ENCODE peak calls at places on chromosomes 2 and 18, in seven cellular contexts. One of them, this sample, is unnamed.

GRCh38 chr2:235087812-235088607 is 136.2 kb downstream of the SH3BP4 start:
- DNase-seq in neuronal stem cell: peak; percentile 27
- DNase-seq in H9: no peak
- DNase-seq in trophoblast cell: no peak
- DNase-seq in IMR-90: no peak
- DNase-seq in H1: no peak
- DNase-seq in mesenchymal stem cell: no peak
- DNase-seq in this sample: no peak

GRCh38 chr2:99898649-99899048 is 243.7 kb downstream of the AFF3 start:
- DNase-seq in H1: no peak
- DNase-seq in IMR-90: no peak
- DNase-seq in H9: no peak
- DNase-seq in mesenchymal stem cell: no peak
- DNase-seq in neuronal stem cell: no peak
- DNase-seq in trophoblast cell: no peak
- DNase-seq in this sample: peak; percentile 18

GRCh38 chr18:63421514-63421913 is 762 bp downstream of the VPS4B start:
- DNase-seq in trophoblast cell: peak; percentile 35
- DNase-seq in IMR-90: no peak
- DNase-seq in neuronal stem cell: no peak
- DNase-seq in H1: no peak
- DNase-seq in mesenchymal stem cell: peak; percentile 37
- DNase-seq in H9: no peak
- DNase-seq in this sample: no peak

GRCh38 chr2:88024509-88024908 is 8.2 kb upstream of the RNU2-63P start:
- DNase-seq in trophoblast cell: no peak
- DNase-seq in IMR-90: no peak
- DNase-seq in mesenchymal stem cell: no peak
- DNase-seq in H1: peak; percentile 76
- DNase-seq in neuronal stem cell: no peak
- DNase-seq in H9: peak; percentile 94
- DNase-seq in this sample: peak; percentile 85

GRCh38 chr2:192195548-192196418 is 1.1 kb upstream of the TMEFF2 start:
- DNase-seq in trophoblast cell: peak; percentile 35
- DNase-seq in H1: peak; percentile 82
- DNase-seq in mesenchymal stem cell: peak; percentile 52
- DNase-seq in H9: peak; percentile 76
- DNase-seq in IMR-90: peak; percentile 15
- DNase-seq in neuronal stem cell: peak; percentile 73
- DNase-seq in this sample: peak; percentile 67

GRCh38 chr2:105248316-105249070 is 7.0 kb downstream of the GPR45 start:
- DNase-seq in neuronal stem cell: no peak
- DNase-seq in IMR-90: no peak
- DNase-seq in H1: no peak
- DNase-seq in trophoblast cell: peak; percentile 57
- DNase-seq in mesenchymal stem cell: no peak
- DNase-seq in H9: no peak
- DNase-seq in this sample: no peak

GRCh38 chr2:10830203-10830602 is 17.6 kb upstream of the PDIA6 start:
- DNase-seq in trophoblast cell: no peak
- DNase-seq in H9: no peak
- DNase-seq in mesenchymal stem cell: no peak
- DNase-seq in IMR-90: no peak
- DNase-seq in H1: no peak
- DNase-seq in neuronal stem cell: no peak
- DNase-seq in this sample: no peak

GRCh38 chr2:35033748-35034147 is 1321.8 kb upstream of the CRIM1 start:
- DNase-seq in mesenchymal stem cell: no peak
- DNase-seq in IMR-90: no peak
- DNase-seq in trophoblast cell: no peak
- DNase-seq in H1: no peak
- DNase-seq in H9: no peak
- DNase-seq in neuronal stem cell: no peak
- DNase-seq in this sample: no peak

GRCh38 chr2:42905341-42906114 is 113.1 kb upstream of the HAAO start:
- DNase-seq in neuronal stem cell: no peak
- DNase-seq in H1: no peak
- DNase-seq in mesenchymal stem cell: peak; percentile 51
- DNase-seq in H9: no peak
- DNase-seq in trophoblast cell: no peak
- DNase-seq in IMR-90: no peak
- DNase-seq in this sample: peak; percentile 72

GRCh38 chr2:14700753-14701152 is 68.2 kb downstream of the LRATD1 start:
- DNase-seq in H9: no peak
- DNase-seq in H1: no peak
- DNase-seq in trophoblast cell: no peak
- DNase-seq in IMR-90: peak; percentile 67
- DNase-seq in mesenchymal stem cell: peak; percentile 1
- DNase-seq in neuronal stem cell: no peak
- DNase-seq in this sample: no peak

GRCh38 chr2:100151310-100151709 is 8.9 kb upstream of the AFF3 start:
- DNase-seq in H9: no peak
- DNase-seq in IMR-90: no peak
- DNase-seq in neuronal stem cell: no peak
- DNase-seq in mesenchymal stem cell: no peak
- DNase-seq in trophoblast cell: no peak
- DNase-seq in H1: no peak
- DNase-seq in this sample: no peak

GRCh38 chr2:231367178-231367577 is 28.3 kb upstream of the B3GNT7 start:
- DNase-seq in trophoblast cell: no peak
- DNase-seq in mesenchymal stem cell: no peak
- DNase-seq in neuronal stem cell: no peak
- DNase-seq in IMR-90: no peak
- DNase-seq in H9: no peak
- DNase-seq in H1: no peak
- DNase-seq in this sample: no peak

GRCh38 chr2:74845217-74845751 is 11.4 kb downstream of the HK2 start:
- DNase-seq in IMR-90: peak; percentile 94
- DNase-seq in H9: peak; percentile 72
- DNase-seq in H1: peak; percentile 56
- DNase-seq in mesenchymal stem cell: peak; percentile 91
- DNase-seq in trophoblast cell: peak; percentile 94
- DNase-seq in neuronal stem cell: no peak
- DNase-seq in this sample: peak; percentile 74
- H3K4ac ChIP-seq in IMR-90: peak overlapping the region; percentile 66
- H3K4ac ChIP-seq in H9: no peak overlapping the region
- H3K4ac ChIP-seq in H1: no peak overlapping the region
- H3K4ac ChIP-seq in mesenchymal stem cell: peak overlapping the region; percentile 62
- H3K4ac ChIP-seq in trophoblast cell: peak overlapping the region; percentile 35
- H3K4ac ChIP-seq in neuronal stem cell: no peak overlapping the region
- H3K4ac ChIP-seq in this sample: no peak overlapping the region

GRCh38 chr18:47418746-47419145 is 167.3 kb upstream of the SKOR2 start:
- DNase-seq in H1: no peak
- DNase-seq in trophoblast cell: no peak
- DNase-seq in neuronal stem cell: no peak
- DNase-seq in IMR-90: no peak
- DNase-seq in H9: no peak
- DNase-seq in mesenchymal stem cell: peak; percentile 6
- DNase-seq in this sample: peak; percentile 48

GRCh38 chr18:47422524-47422923 is 171.1 kb upstream of the SKOR2 start:
- DNase-seq in trophoblast cell: peak; percentile 7
- DNase-seq in H1: no peak
- DNase-seq in neuronal stem cell: no peak
- DNase-seq in IMR-90: no peak
- DNase-seq in mesenchymal stem cell: no peak
- DNase-seq in H9: peak; percentile 62
- DNase-seq in this sample: peak; percentile 84

GRCh38 chr18:47417807-47418206 is 166.3 kb upstream of the SKOR2 start:
- DNase-seq in trophoblast cell: no peak
- DNase-seq in mesenchymal stem cell: no peak
- DNase-seq in IMR-90: no peak
- DNase-seq in neuronal stem cell: no peak
- DNase-seq in H9: no peak
- DNase-seq in H1: no peak
- DNase-seq in this sample: no peak

GRCh38 chr18:47415888-47416287 is 164.4 kb upstream of the SKOR2 start:
- DNase-seq in H1: no peak
- DNase-seq in mesenchymal stem cell: no peak
- DNase-seq in H9: no peak
- DNase-seq in IMR-90: no peak
- DNase-seq in trophoblast cell: no peak
- DNase-seq in neuronal stem cell: no peak
- DNase-seq in this sample: no peak

GRCh38 chr18:47420130-47420529 is 168.7 kb upstream of the SKOR2 start:
- DNase-seq in trophoblast cell: no peak
- DNase-seq in mesenchymal stem cell: no peak
- DNase-seq in H9: no peak
- DNase-seq in neuronal stem cell: no peak
- DNase-seq in IMR-90: no peak
- DNase-seq in H1: no peak
- DNase-seq in this sample: no peak
- H3K4me2 ChIP-seq in trophoblast cell: no peak overlapping the region
- H3K4me2 ChIP-seq in mesenchymal stem cell: no peak overlapping the region
- H3K4me2 ChIP-seq in H9: no peak overlapping the region
- H3K4me2 ChIP-seq in neuronal stem cell: no peak overlapping the region
- H3K4me2 ChIP-seq in IMR-90: no peak overlapping the region
- H3K4me2 ChIP-seq in H1: no peak overlapping the region
- H3K4me2 ChIP-seq in this sample: no peak overlapping the region

GRCh38 chr2:16476866-16477265 is 188.8 kb downstream of the CYRIA start:
- DNase-seq in trophoblast cell: peak; percentile 21
- DNase-seq in H1: no peak
- DNase-seq in neuronal stem cell: no peak
- DNase-seq in IMR-90: no peak
- DNase-seq in H9: no peak
- DNase-seq in mesenchymal stem cell: no peak
- DNase-seq in this sample: no peak

GRCh38 chr2:16478817-16479216 is 186.8 kb downstream of the CYRIA start:
- DNase-seq in IMR-90: no peak
- DNase-seq in trophoblast cell: peak; percentile 12
- DNase-seq in H9: no peak
- DNase-seq in mesenchymal stem cell: no peak
- DNase-seq in neuronal stem cell: no peak
- DNase-seq in H1: no peak
- DNase-seq in this sample: no peak

GRCh38 chr2:16482485-16482884 is 183.1 kb downstream of the CYRIA start:
- DNase-seq in mesenchymal stem cell: no peak
- DNase-seq in IMR-90: no peak
- DNase-seq in H9: no peak
- DNase-seq in trophoblast cell: no peak
- DNase-seq in neuronal stem cell: no peak
- DNase-seq in H1: no peak
- DNase-seq in this sample: no peak

GRCh38 chr2:16477648-16478047 is 188.0 kb downstream of the CYRIA start:
- DNase-seq in H1: no peak
- DNase-seq in IMR-90: no peak
- DNase-seq in mesenchymal stem cell: no peak
- DNase-seq in neuronal stem cell: no peak
- DNase-seq in H9: no peak
- DNase-seq in trophoblast cell: no peak
- DNase-seq in this sample: no peak

DNA sequence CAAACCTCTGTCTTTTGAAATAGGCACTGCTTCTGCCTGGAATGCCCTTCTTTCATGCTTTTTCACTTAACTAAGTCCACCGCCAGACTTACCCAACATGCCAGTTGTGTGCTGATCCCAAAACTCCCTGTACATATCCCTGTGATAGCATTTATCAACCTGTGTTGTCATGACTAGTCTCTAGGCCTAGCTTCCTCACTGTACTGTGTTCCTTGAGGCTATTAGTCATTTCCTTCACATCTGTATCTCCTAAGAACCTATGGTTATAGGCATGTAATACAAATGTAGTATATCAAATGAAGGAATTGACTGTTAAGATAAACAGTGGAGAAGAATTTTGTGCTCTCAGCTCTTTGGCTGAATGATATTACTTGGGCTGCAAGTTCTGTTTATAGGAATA is 184.3 kb downstream of the CYRIA start:
- DNase-seq in IMR-90: no peak
- DNase-seq in neuronal stem cell: no peak
- DNase-seq in H1: no peak
- DNase-seq in trophoblast cell: peak; percentile 58
- DNase-seq in H9: no peak
- DNase-seq in mesenchymal stem cell: no peak
- DNase-seq in this sample: no peak
- H3K4ac ChIP-seq in IMR-90: no peak overlapping the region
- H3K4ac ChIP-seq in neuronal stem cell: no peak overlapping the region
- H3K4ac ChIP-seq in H1: no peak overlapping the region
- H3K4ac ChIP-seq in trophoblast cell: no peak overlapping the region
- H3K4ac ChIP-seq in H9: no peak overlapping the region
- H3K4ac ChIP-seq in mesenchymal stem cell: no peak overlapping the region
- H3K4ac ChIP-seq in this sample: no peak overlapping the region

GRCh38 chr2:21415234-21415633 is 291.5 kb downstream of the TDRD15 start:
- DNase-seq in IMR-90: no peak
- DNase-seq in neuronal stem cell: no peak
- DNase-seq in H1: no peak
- DNase-seq in trophoblast cell: no peak
- DNase-seq in H9: peak; percentile 59
- DNase-seq in mesenchymal stem cell: no peak
- DNase-seq in this sample: peak; percentile 76

GRCh38 chr2:21411796-21412195 is 288.0 kb downstream of the TDRD15 start:
- DNase-seq in neuronal stem cell: no peak
- DNase-seq in trophoblast cell: no peak
- DNase-seq in IMR-90: no peak
- DNase-seq in H9: no peak
- DNase-seq in H1: no peak
- DNase-seq in mesenchymal stem cell: no peak
- DNase-seq in this sample: no peak

GRCh38 chr2:21418456-21418855 is 294.7 kb downstream of the TDRD15 start:
- DNase-seq in mesenchymal stem cell: no peak
- DNase-seq in H9: no peak
- DNase-seq in IMR-90: peak; percentile 62
- DNase-seq in H1: no peak
- DNase-seq in neuronal stem cell: no peak
- DNase-seq in trophoblast cell: no peak
- DNase-seq in this sample: no peak

DNA sequence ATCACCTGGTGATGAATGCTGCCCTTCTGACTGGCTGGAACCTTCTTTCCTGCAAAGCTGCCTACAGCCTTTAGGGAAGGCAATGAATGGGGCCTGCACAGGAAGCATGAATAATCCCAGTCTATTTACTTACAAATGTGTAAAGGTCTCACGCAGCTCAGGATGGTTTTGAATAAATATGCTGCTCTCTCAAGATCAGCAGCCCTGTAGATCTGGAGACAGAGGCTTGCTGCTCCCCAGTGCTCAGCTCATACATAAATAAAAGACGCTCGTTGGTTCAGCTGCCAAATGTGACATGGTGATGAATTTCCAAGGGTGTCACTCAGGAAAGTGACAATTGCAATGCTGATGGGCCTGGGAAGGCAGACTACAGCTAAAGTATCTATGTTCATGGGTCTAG is 289.3 kb downstream of the TDRD15 start:
- DNase-seq in mesenchymal stem cell: peak; percentile 89
- DNase-seq in neuronal stem cell: no peak
- DNase-seq in H1: no peak
- DNase-seq in H9: no peak
- DNase-seq in trophoblast cell: no peak
- DNase-seq in IMR-90: peak; percentile 85
- DNase-seq in this sample: no peak
- H3K4me2 ChIP-seq in mesenchymal stem cell: no peak overlapping the region
- H3K4me2 ChIP-seq in neuronal stem cell: no peak overlapping the region
- H3K4me2 ChIP-seq in H1: no peak overlapping the region
- H3K4me2 ChIP-seq in H9: no peak overlapping the region
- H3K4me2 ChIP-seq in trophoblast cell: no peak overlapping the region
- H3K4me2 ChIP-seq in IMR-90: peak overlapping the region; percentile 47
- H3K4me2 ChIP-seq in this sample: no peak overlapping the region

GRCh38 chr2:194166818-194167217 is 1490.2 kb upstream of the SLC39A10 start:
- DNase-seq in H1: no peak
- DNase-seq in mesenchymal stem cell: peak; percentile 26
- DNase-seq in trophoblast cell: peak; percentile 57
- DNase-seq in H9: no peak
- DNase-seq in neuronal stem cell: no peak
- DNase-seq in IMR-90: no peak
- DNase-seq in this sample: peak; percentile 48
- H3K4ac ChIP-seq in H1: no peak overlapping the region
- H3K4ac ChIP-seq in mesenchymal stem cell: no peak overlapping the region
- H3K4ac ChIP-seq in trophoblast cell: no peak overlapping the region
- H3K4ac ChIP-seq in H9: no peak overlapping the region
- H3K4ac ChIP-seq in neuronal stem cell: no peak overlapping the region
- H3K4ac ChIP-seq in IMR-90: no peak overlapping the region
- H3K4ac ChIP-seq in this sample: no peak overlapping the region